ENCODE peak calls at places on chromosomes 12 and 14, in six cellular contexts. One of them, this sample, is unnamed.
A peak's percentile ranks its signal among the peaks of the same experiment; 100 is the strongest.

GRCh38 chr12:117342682-117343081 is 18.7 kb downstream of the NOS1 start:
- DNase-seq in A549: no peak
- DNase-seq in transverse colon: no peak
- DNase-seq in K562: no peak
- DNase-seq in HepG2: no peak
- DNase-seq in tibial nerve: no peak
- DNase-seq in this sample: no peak

GRCh38 chr12:32074432-32074831 is 32.2 kb upstream of the BICD1 start:
- DNase-seq in A549: no peak
- DNase-seq in transverse colon: no peak
- DNase-seq in K562: no peak
- DNase-seq in HepG2: no peak
- DNase-seq in tibial nerve: no peak
- DNase-seq in this sample: no peak

GRCh38 chr12:53047221-53048032 is 2.4 kb upstream of the TNS2 start:
- DNase-seq in A549: peak; percentile 67
- DNase-seq in transverse colon: peak; percentile 83
- DNase-seq in K562: peak; percentile 80
- DNase-seq in HepG2: peak; percentile 44
- DNase-seq in tibial nerve: peak; percentile 73
- DNase-seq in this sample: peak; percentile 90

GRCh38 chr12:29167410-29167809 is 18.3 kb downstream of the FAR2 start:
- DNase-seq in A549: no peak
- DNase-seq in transverse colon: no peak
- DNase-seq in K562: no peak
- DNase-seq in HepG2: no peak
- DNase-seq in tibial nerve: no peak
- DNase-seq in this sample: no peak

GRCh38 chr12:80183939-80184338 is 84.6 kb downstream of the OTOGL start:
- DNase-seq in A549: no peak
- DNase-seq in transverse colon: no peak
- DNase-seq in K562: no peak
- DNase-seq in HepG2: no peak
- DNase-seq in tibial nerve: no peak
- DNase-seq in this sample: no peak

GRCh38 chr14:58663494-58664111 is 25.8 kb downstream of the DACT1 start:
- DNase-seq in A549: no peak
- DNase-seq in transverse colon: peak; percentile 21
- DNase-seq in K562: no peak
- DNase-seq in HepG2: no peak
- DNase-seq in tibial nerve: no peak
- DNase-seq in this sample: peak; percentile 44

GRCh38 chr12:25054783-25055144 is 105.9 kb upstream of the BCAT1 start:
- DNase-seq in A549: no peak
- DNase-seq in transverse colon: no peak
- DNase-seq in K562: peak; percentile 23
- DNase-seq in HepG2: no peak
- DNase-seq in tibial nerve: no peak
- DNase-seq in this sample: no peak

GRCh38 chr12:6113691-6114475 is 10.6 kb downstream of the VWF start:
- DNase-seq in A549: no peak
- DNase-seq in transverse colon: no peak
- DNase-seq in K562: no peak
- DNase-seq in HepG2: no peak
- DNase-seq in tibial nerve: no peak
- DNase-seq in this sample: no peak

GRCh38 chr14:102421366-102422057 is 58.8 kb downstream of the TECPR2 start:
- DNase-seq in A549: no peak
- DNase-seq in transverse colon: no peak
- DNase-seq in K562: peak; percentile 11
- DNase-seq in HepG2: no peak
- DNase-seq in tibial nerve: no peak
- DNase-seq in this sample: no peak

GRCh38 chr12:132033627-132034026 is 83.9 kb downstream of the EP400 start:
- DNase-seq in A549: no peak
- DNase-seq in transverse colon: no peak
- DNase-seq in K562: no peak
- DNase-seq in HepG2: no peak
- DNase-seq in tibial nerve: no peak
- DNase-seq in this sample: no peak

GRCh38 chr12:107514887-107515445 is 170.6 kb upstream of the PWP1 start:
- DNase-seq in A549: peak; percentile 53
- DNase-seq in transverse colon: no peak
- DNase-seq in K562: no peak
- DNase-seq in HepG2: peak; percentile 46
- DNase-seq in tibial nerve: peak; percentile 44
- DNase-seq in this sample: no peak

GRCh38 chr12:64609543-64610091 is 678 bp upstream of the RASSF3 start:
- DNase-seq in A549: no peak
- DNase-seq in transverse colon: no peak
- DNase-seq in K562: peak; percentile 41
- DNase-seq in HepG2: no peak
- DNase-seq in tibial nerve: no peak
- DNase-seq in this sample: no peak

GRCh38 chr12:65499167-65499566 is 220.7 kb downstream of the MSRB3 start:
- DNase-seq in A549: no peak
- DNase-seq in transverse colon: no peak
- DNase-seq in K562: no peak
- DNase-seq in HepG2: no peak
- DNase-seq in tibial nerve: no peak
- DNase-seq in this sample: no peak

GRCh38 chr12:113259499-113259953 is 38.3 kb downstream of the TPCN1 start:
- DNase-seq in A549: no peak
- DNase-seq in transverse colon: peak; percentile 68
- DNase-seq in K562: no peak
- DNase-seq in HepG2: peak; percentile 78
- DNase-seq in tibial nerve: peak; percentile 83
- DNase-seq in this sample: peak; percentile 75

GRCh38 chr14:52413729-52414453 is 99.8 kb downstream of the PTGER2 start:
- DNase-seq in A549: no peak
- DNase-seq in transverse colon: no peak
- DNase-seq in K562: no peak
- DNase-seq in HepG2: no peak
- DNase-seq in tibial nerve: no peak
- DNase-seq in this sample: no peak

GRCh38 chr12:126204326-126204725 is 1139.1 kb downstream of the AACS start:
- DNase-seq in A549: no peak
- DNase-seq in transverse colon: no peak
- DNase-seq in K562: no peak
- DNase-seq in HepG2: no peak
- DNase-seq in tibial nerve: no peak
- DNase-seq in this sample: no peak
- TF ChIP-seq EP300 in A549: no peak
- TF ChIP-seq EP300 in transverse colon: no peak
- TF ChIP-seq EP300 in K562: no peak
- TF ChIP-seq EP300 in HepG2: no peak
- TF ChIP-seq EP300 in tibial nerve: no peak
- TF ChIP-seq EP300 in this sample: no peak

DNA sequence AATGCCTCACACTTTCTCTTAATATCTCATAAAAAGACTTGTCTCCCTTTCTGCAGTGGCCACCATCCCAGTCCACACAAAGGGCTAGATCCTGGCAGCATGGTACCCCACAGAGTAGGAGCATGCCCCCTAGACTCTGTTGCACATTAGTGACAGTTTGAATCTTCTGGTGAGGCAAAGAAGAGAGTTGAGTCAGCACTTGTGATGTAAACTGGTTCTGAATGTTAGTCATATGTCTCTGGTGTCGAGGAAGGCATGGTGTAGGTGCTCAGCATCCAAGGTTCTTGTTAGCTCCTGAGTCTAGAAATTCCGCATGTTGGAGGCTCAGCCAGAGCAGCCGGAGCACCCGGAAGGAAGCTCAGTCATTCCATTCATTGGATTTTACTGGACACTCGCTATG is 9.8 kb downstream of the TTC9 start:
- DNase-seq in A549: no peak
- DNase-seq in transverse colon: no peak
- DNase-seq in K562: no peak
- DNase-seq in HepG2: no peak
- DNase-seq in tibial nerve: no peak
- DNase-seq in this sample: no peak
- H3K27ac ChIP-seq in A549: no peak overlapping the region
- H3K27ac ChIP-seq in transverse colon: no peak overlapping the region
- H3K27ac ChIP-seq in K562: no peak overlapping the region
- H3K27ac ChIP-seq in HepG2: no peak overlapping the region
- H3K27ac ChIP-seq in tibial nerve: no peak overlapping the region
- H3K27ac ChIP-seq in this sample: no peak overlapping the region

GRCh38 chr12:27334721-27335082 is 2.1 kb downstream of the BMAL2 start:
- DNase-seq in A549: no peak
- DNase-seq in transverse colon: no peak
- DNase-seq in K562: no peak
- DNase-seq in HepG2: no peak
- DNase-seq in tibial nerve: no peak
- DNase-seq in this sample: no peak

GRCh38 chr12:27331927-27332324 is 710 bp upstream of the BMAL2 start:
- DNase-seq in A549: no peak
- DNase-seq in transverse colon: no peak
- DNase-seq in K562: no peak
- DNase-seq in HepG2: no peak
- DNase-seq in tibial nerve: no peak
- DNase-seq in this sample: no peak

GRCh38 chr12:27334052-27334720 is 1.6 kb downstream of the BMAL2 start:
- DNase-seq in A549: no peak
- DNase-seq in transverse colon: no peak
- DNase-seq in K562: no peak
- DNase-seq in HepG2: no peak
- DNase-seq in tibial nerve: no peak
- DNase-seq in this sample: no peak

GRCh38 chr12:27332407-27333310 is at the start of gene BMAL2:
- DNase-seq in A549: peak; percentile 64
- DNase-seq in transverse colon: peak; percentile 47
- DNase-seq in K562: peak; percentile 26
- DNase-seq in HepG2: peak; percentile 20
- DNase-seq in tibial nerve: no peak
- DNase-seq in this sample: peak; percentile 21

DNA sequence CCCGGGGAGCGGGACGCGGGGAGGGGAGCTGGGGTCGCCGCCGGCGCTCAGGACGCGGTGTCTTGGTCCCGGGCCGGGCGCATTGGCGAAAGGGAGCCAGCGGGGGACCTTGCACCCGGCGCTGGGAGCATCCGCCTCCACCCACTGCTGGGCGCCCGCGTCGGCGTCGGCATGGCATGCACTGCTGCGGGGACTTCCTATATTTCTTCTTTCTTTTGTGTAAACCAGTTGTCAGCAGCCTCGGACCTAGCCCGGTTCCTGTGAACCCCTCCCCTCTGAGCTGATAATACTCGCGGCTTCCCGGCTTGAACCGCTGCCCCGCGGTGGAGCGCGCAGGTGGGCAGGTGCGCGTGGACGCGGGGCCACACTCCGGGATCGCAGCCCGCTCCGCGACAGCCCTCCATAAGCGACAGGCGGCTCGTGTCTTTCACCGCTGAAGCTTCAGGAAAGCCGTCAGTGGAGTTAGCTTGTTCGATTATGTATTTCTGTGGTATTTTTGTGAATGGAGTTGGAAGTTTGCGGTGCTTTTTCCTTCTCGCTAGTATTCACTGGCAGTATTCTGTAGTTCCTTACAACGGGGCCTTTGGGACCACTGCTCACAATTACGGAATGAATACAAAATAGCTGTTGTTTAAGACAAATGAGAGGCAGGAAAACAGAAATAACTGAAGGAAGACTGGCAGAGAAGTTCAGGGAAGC is 824 bp downstream of the BMAL2 start:
- DNase-seq in A549: no peak
- DNase-seq in transverse colon: peak; percentile 40
- DNase-seq in K562: peak; percentile 6
- DNase-seq in HepG2: no peak
- DNase-seq in tibial nerve: peak; percentile 22
- DNase-seq in this sample: peak; percentile 19
- H3K4me3 ChIP-seq in A549: peak overlapping the region; percentile 77
- H3K4me3 ChIP-seq in transverse colon: peak overlapping the region; percentile 84
- H3K4me3 ChIP-seq in K562: peak overlapping the region; percentile 28
- H3K4me3 ChIP-seq in HepG2: peak overlapping the region; percentile 82
- H3K4me3 ChIP-seq in tibial nerve: peak overlapping the region; percentile 54
- H3K4me3 ChIP-seq in this sample: peak overlapping the region; percentile 48

GRCh38 chr14:91374897-91375747 is 42.5 kb downstream of the CCDC88C start:
- DNase-seq in A549: no peak
- DNase-seq in transverse colon: no peak
- DNase-seq in K562: no peak
- DNase-seq in HepG2: no peak
- DNase-seq in tibial nerve: no peak
- DNase-seq in this sample: no peak

GRCh38 chr14:91372680-91373495 is 44.7 kb downstream of the CCDC88C start:
- DNase-seq in A549: no peak
- DNase-seq in transverse colon: peak; percentile 55
- DNase-seq in K562: no peak
- DNase-seq in HepG2: no peak
- DNase-seq in tibial nerve: no peak
- DNase-seq in this sample: no peak

GRCh38 chr14:91371990-91372375 is 45.6 kb downstream of the CCDC88C start:
- DNase-seq in A549: no peak
- DNase-seq in transverse colon: no peak
- DNase-seq in K562: no peak
- DNase-seq in HepG2: no peak
- DNase-seq in tibial nerve: no peak
- DNase-seq in this sample: no peak

GRCh38 chr14:91374287-91374880 is 43.2 kb downstream of the CCDC88C start:
- DNase-seq in A549: no peak
- DNase-seq in transverse colon: no peak
- DNase-seq in K562: no peak
- DNase-seq in HepG2: no peak
- DNase-seq in tibial nerve: no peak
- DNase-seq in this sample: no peak

DNA sequence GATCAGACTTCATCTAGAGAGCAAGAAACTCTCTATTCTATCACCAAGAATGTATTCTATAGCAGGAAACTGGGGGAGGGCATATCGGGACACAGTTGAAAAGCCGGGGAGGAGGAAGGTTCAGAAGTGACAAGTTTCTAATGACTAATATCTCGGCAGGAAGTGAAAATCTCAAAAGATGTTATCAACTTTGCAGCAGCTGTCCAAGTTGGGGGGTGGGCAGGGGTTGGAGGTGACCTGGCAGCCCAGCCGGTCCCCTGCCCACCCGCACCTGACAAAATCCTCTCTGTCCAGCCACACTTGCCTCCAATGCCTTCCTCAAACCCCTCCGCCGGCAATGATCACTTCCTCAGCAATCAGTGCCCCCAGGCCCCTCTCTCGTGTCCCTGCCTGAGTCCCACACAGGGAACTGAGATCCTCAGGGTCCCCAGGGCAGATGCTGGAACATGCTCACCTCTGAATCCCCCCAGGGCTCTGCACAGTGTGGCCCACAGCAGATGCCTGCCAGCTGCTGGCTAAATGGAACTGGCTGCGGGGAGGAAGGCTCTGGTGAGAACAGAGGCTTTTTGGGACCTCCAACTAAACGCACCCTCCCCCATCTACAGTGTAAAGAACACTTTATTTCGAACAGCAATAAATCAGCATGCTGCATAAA is 43.9 kb downstream of the CCDC88C start:
- DNase-seq in A549: no peak
- DNase-seq in transverse colon: no peak
- DNase-seq in K562: no peak
- DNase-seq in HepG2: no peak
- DNase-seq in tibial nerve: no peak
- DNase-seq in this sample: no peak
- TF ChIP-seq EP300 in A549: no peak
- TF ChIP-seq EP300 in transverse colon: no peak
- TF ChIP-seq EP300 in K562: no peak
- TF ChIP-seq EP300 in HepG2: no peak
- TF ChIP-seq EP300 in tibial nerve: no peak
- TF ChIP-seq EP300 in this sample: no peak